ENCODE peak calls at places on chromosomes 1 and 21, in five cellular contexts. E, W, X, G and T are unnamed samples.

GRCh38 chr1:215292906-215293305 is 210.4 kb downstream of the KCNK2 start:
- DNase-seq in W (no peak), G (no peak), X (no peak), E (no peak), T (no peak)

GRCh38 chr1:171663854-171664550 is 11.5 kb upstream of the MYOC start:
- DNase-seq in W (no peak), X (no peak), G (no peak), E (no peak), T (no peak)

GRCh38 chr1:48469616-48470500 is 2.1 kb downstream of the SPATA6 start:
- DNase-seq in G (no peak), X (no peak), W (no peak), E (no peak), T (no peak)

GRCh38 chr1:173038875-173039554 is 11.7 kb downstream of the TNFSF18 start:
- DNase-seq in E (no peak), W (no peak), X (no peak), G (no peak), T (no peak)

GRCh38 chr1:224377676-224378006 is 21.0 kb downstream of the CNIH4 start:
- DNase-seq in E (no peak), X (no peak), W (peak), G (no peak), T (no peak)

GRCh38 chr1:167171286-167171929 is 49.3 kb upstream of the POU2F1 start:
- DNase-seq in G (no peak), E (no peak), X (no peak), W (no peak), T (no peak)

GRCh38 chr1:96538001-96538649 is 183.5 kb upstream of the PTBP2 start:
- DNase-seq in E (no peak), X (no peak), G (no peak), W (no peak), T (no peak)

GRCh38 chr1:58908539-58909161 is 124.8 kb upstream of the JUN start:
- DNase-seq in G (no peak), E (no peak), X (no peak), W (no peak), T (no peak)

GRCh38 chr1:240284656-240285427 is 193.2 kb downstream of the FMN2 start:
- DNase-seq in E (no peak), G (no peak), X (no peak), W (no peak), T (no peak)

GRCh38 chr1:26832249-26832960 is 5.9 kb downstream of the ZDHHC18 start:
- DNase-seq in W (no peak), G (no peak), E (no peak), X (no peak), T (no peak)

GRCh38 chr1:239361403-239361802 is 25.0 kb upstream of the CHRM3 start:
- DNase-seq in X (no peak), W (no peak), G (no peak), E (no peak), T (no peak)

GRCh38 chr1:20426923-20427322 is 59.1 kb downstream of the CAMK2N1 start:
- DNase-seq in G (no peak), E (no peak), W (no peak), X (no peak), T (no peak)

GRCh38 chr1:12184008-12184681 is 17.4 kb downstream of the TNFRSF1B start:
- DNase-seq in W (no peak), X (no peak), E (no peak), G (no peak), T (no peak)

GRCh38 chr1:51313961-51314777 is 16.2 kb downstream of the TTC39A start:
- DNase-seq in E (no peak), X (no peak), G (no peak), W (no peak), T (no peak)

GRCh38 chr1:82538876-82539275 is 738.1 kb downstream of the ADGRL2 start:
- DNase-seq in W (no peak), G (no peak), E (no peak), X (no peak), T (no peak)

GRCh38 chr1:206923009-206923960 is 1.5 kb upstream of the FCMR start:
- DNase-seq in E (no peak), X (no peak), W (peak), G (no peak), T (no peak)

GRCh38 chr1:6667139-6667538 is 34.5 kb downstream of the DNAJC11 start:
- DNase-seq in E (no peak), G (no peak), W (no peak), X (no peak), T (no peak)

GRCh38 chr1:218827486-218827885 is 346.2 kb upstream of the LYPLAL1 start:
- DNase-seq in X (no peak), E (no peak), W (no peak), G (no peak), T (no peak)

GRCh38 chr21:36706951-36707762 is 8.2 kb downstream of the SIM2 start:
- DNase-seq in X (peak), G (no peak), W (no peak), E (no peak), T (no peak)

GRCh38 chr1:44417351-44418021 is 12.4 kb downstream of the RNF220 start:
- DNase-seq in E (peak), W (no peak), X (peak), G (no peak), T (peak)

GRCh38 chr1:176857632-176858031 is 306.9 kb downstream of the ASTN1 start:
- DNase-seq in X (no peak), G (no peak), E (no peak), W (no peak), T (no peak)

GRCh38 chr1:44390277-44390676 is 14.8 kb upstream of the RNF220 start:
- DNase-seq in X (no peak), W (no peak), G (no peak), E (no peak), T (no peak)

GRCh38 chr1:212225416-212225815 is 59.8 kb upstream of the PPP2R5A start:
- DNase-seq in G (no peak), E (no peak), X (no peak), W (no peak), T (no peak)

GRCh38 chr21:20523191-20523590 is 475.0 kb upstream of the NCAM2 start:
- DNase-seq in X (no peak), G (no peak), W (no peak), E (no peak), T (no peak)

GRCh38 chr1:8880068-8880676 is 1.7 kb upstream of the ENO1 start:
- DNase-seq in G (no peak), X (no peak), E (no peak), W (no peak), T (no peak)

GRCh38 chr1:240577095-240577494 is 34.9 kb downstream of the GREM2 start:
- DNase-seq in X (no peak), E (no peak), W (no peak), G (no peak), T (no peak)

DNA sequence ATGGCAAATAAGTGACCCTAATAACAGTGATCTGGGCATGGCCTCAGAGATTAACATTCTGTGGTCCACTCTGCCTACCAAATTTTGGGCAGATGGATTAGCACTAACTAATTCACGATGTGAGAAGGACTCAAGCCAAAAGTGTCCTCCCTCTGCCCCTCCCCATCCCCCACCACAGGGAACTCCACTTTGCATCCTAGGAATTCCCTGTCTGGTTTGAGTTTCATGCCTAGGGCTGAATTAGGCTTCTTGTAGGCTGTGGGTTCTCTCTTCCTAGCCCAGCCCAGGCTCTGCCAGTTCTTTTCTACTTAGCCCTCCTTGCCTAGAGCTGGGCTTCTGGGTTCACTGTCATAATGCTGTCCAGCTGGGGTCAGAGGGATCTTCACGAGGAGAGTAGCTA is 64.1 kb downstream of the ATP2B4 start:
- DNase-seq in X (no peak), E (peak), W (no peak), G (no peak), T (no peak)
- TF ChIP-seq SP1 in X (no peak), E (no peak), W (no peak), G (no peak), T (no peak)

GRCh38 chr21:14321042-14321441 is 61.9 kb downstream of the HSPA13 start:
- DNase-seq in X (no peak), W (no peak), E (no peak), G (no peak), T (no peak)

GRCh38 chr21:14319805-14320204 is 63.1 kb downstream of the HSPA13 start:
- DNase-seq in X (no peak), W (no peak), E (no peak), G (no peak), T (no peak)

DNA sequence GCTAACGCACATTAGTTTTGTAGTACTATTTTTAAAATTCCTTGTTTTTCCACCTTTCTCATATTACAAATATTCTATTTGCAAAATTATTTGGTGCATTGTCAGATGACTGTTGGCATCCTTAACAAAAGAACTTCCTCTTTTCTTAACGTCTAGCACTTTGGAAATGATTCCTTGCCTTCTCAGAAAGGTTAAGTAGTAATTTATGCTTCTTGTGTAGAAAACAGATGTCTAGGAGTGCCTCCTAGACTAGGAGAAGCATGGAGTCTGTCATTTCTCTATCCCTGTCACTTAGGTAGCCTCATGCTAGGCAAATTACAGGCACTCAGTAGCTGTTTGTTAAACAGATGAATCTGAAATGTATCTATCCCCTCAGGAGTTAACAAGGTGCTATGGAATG is 64.3 kb downstream of the HSPA13 start:
- DNase-seq in G (no peak), W (no peak), E (no peak), X (no peak), T (no peak)
- TF ChIP-seq SP1 in G (no peak), W (no peak), E (no peak), X (no peak), T (no peak)

DNA sequence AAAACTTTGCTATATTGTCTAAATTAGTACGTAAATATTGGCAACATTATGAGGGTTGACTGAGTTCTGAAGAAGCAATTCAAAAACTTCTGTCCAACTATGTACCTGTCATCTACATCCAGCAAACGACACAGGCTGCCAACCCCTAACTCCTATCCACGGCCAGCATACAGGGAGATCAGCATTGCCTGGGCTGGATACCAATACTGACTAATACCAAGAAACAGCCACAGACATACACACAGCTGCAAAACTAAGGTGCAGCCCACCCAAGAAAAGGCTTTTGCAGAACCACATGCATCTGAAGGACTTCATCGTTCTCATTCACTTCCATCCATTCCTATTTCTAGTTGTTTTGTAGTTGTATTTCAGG is 2.0 kb downstream of the KIAA0319L start:
- DNase-seq in W (no peak), G (no peak), E (no peak), X (no peak), T (no peak)
- TF ChIP-seq SP1 in W (no peak), G (no peak), E (no peak), X (no peak), T (no peak)

GRCh38 chr1:228005511-228006033 is 1.2 kb upstream of the WNT3A start:
- DNase-seq in W (no peak), G (no peak), X (no peak), E (no peak), T (peak)
- TF ChIP-seq SP1 in W (no peak), G (no peak), X (no peak), E (no peak), T (no peak)

GRCh38 chr1:18175530-18176377 is 68.2 kb downstream of the IGSF21 start:
- DNase-seq in G (no peak), X (no peak), E (peak), W (no peak), T (no peak)
- TF ChIP-seq SP1 in G (no peak), X (no peak), E (no peak), W (no peak), T (no peak)

GRCh38 chr1:41862411-41863221 is 56.1 kb downstream of the HIVEP3 start:
- DNase-seq in G (peak), E (no peak), X (no peak), W (no peak), T (no peak)
- TF ChIP-seq SP1 in G (peak), E (no peak), X (no peak), W (no peak), T (no peak)

GRCh38 chr21:28252923-28253322 is 739.8 kb downstream of the LTN1 start:
- DNase-seq in W (no peak), G (no peak), X (no peak), E (no peak), T (no peak)

GRCh38 chr21:28257276-28257675 is 735.4 kb downstream of the LTN1 start:
- DNase-seq in X (no peak), E (no peak), G (no peak), W (no peak), T (no peak)

GRCh38 chr21:28253378-28253777 is 739.3 kb downstream of the LTN1 start:
- DNase-seq in G (no peak), X (no peak), E (no peak), W (no peak), T (no peak)

GRCh38 chr21:28253971-28254370 is 738.7 kb downstream of the LTN1 start:
- DNase-seq in X (no peak), G (no peak), W (no peak), E (no peak), T (no peak)

GRCh38 chr21:28256420-28256831 is 736.3 kb downstream of the LTN1 start:
- DNase-seq in X (no peak), W (no peak), E (no peak), G (no peak), T (no peak)
- TF ChIP-seq SP1 in X (no peak), W (no peak), E (no peak), G (no peak), T (no peak)

GRCh38 chr1:198492872-198493271 is 47.6 kb downstream of the ATP6V1G3 start:
- DNase-seq in E (no peak), G (no peak), X (no peak), W (no peak), T (no peak)

GRCh38 chr1:198491596-198491995 is 48.9 kb downstream of the ATP6V1G3 start:
- DNase-seq in E (no peak), X (no peak), W (no peak), G (no peak), T (no peak)

GRCh38 chr1:198494658-198495103 is 45.8 kb downstream of the ATP6V1G3 start:
- DNase-seq in W (no peak), X (no peak), G (no peak), E (no peak), T (no peak)

GRCh38 chr1:198494139-198494538 is 46.3 kb downstream of the ATP6V1G3 start:
- DNase-seq in G (no peak), W (no peak), X (no peak), E (no peak), T (no peak)

DNA sequence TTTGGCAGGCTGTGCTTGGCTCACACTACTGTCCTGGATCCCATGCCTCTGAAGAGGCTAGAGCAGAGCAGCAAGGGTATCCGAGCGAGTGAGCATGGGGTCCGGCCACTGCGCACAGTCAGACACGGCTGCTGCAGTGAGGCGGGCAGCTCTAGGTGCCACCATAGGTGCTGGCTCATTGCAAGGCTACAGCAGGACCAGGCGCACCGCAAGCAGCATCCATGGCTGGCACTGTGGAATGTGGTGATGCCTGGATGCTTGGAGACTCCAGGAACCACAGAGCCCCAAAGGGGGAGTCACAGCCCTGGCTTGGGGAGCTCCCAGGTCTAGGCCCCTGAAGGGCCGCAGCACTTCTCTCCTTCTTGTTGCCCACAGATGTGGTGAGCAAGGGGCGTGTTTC is 47.2 kb downstream of the ATP6V1G3 start:
- DNase-seq in G (no peak), E (no peak), X (no peak), W (no peak), T (no peak)
- TF ChIP-seq SP1 in G (no peak), E (no peak), X (no peak), W (no peak), T (no peak)